ENCODE peak calls at places on chromosomes 2 and 18, in four cellular contexts. W, H, Z and V are unnamed samples.
A peak's percentile ranks its signal among the peaks of the same experiment; 100 is the strongest.

GRCh38 chr2:96679843-96680242 is 37.3 kb downstream of the FER1L5 start:
- DNase-seq in W (no peak), H (no peak), Z (no peak), V (no peak)

GRCh38 chr18:48935433-48935774 is 15.4 kb downstream of the SMAD7 start:
- DNase-seq in W (no peak), H (no peak), Z (no peak), V (no peak)

GRCh38 chr18:63439334-63439733 is 17.1 kb upstream of the VPS4B start:
- DNase-seq in W (peak; percentile 70), H (no peak), Z (peak; percentile 64), V (peak; percentile 44)

GRCh38 chr18:36203360-36203895 is 16.1 kb downstream of the MOCOS start:
- DNase-seq in W (no peak), H (no peak), Z (no peak), V (no peak)

GRCh38 chr2:15133461-15133860 is 427.7 kb downstream of the NBAS start:
- DNase-seq in W (no peak), H (no peak), Z (no peak), V (no peak)

GRCh38 chr2:127640082-127641072 is 5.6 kb upstream of the GPR17 start:
- DNase-seq in W (no peak), H (no peak), Z (no peak), V (no peak)

GRCh38 chr18:62069556-62069955 is 117.3 kb downstream of the PIGN start:
- DNase-seq in W (peak; percentile 35), H (no peak), Z (peak; percentile 13), V (no peak)

GRCh38 chr18:55738483-55739114 is 150.6 kb upstream of the TCF4 start:
- DNase-seq in W (no peak), H (no peak), Z (no peak), V (no peak)

GRCh38 chr2:235639387-235639786 is 145.5 kb downstream of the AGAP1 start:
- DNase-seq in W (peak; percentile 95), H (no peak), Z (peak; percentile 36), V (peak; percentile 93)

GRCh38 chr2:110816404-110817365 is 84.3 kb downstream of the ACOXL start:
- DNase-seq in W (peak; percentile 4), H (no peak), Z (peak; percentile 81), V (no peak)

GRCh38 chr2:27218614-27219013 is 1.4 kb downstream of the CAD start:
- DNase-seq in W (no peak), H (no peak), Z (no peak), V (no peak)

GRCh38 chr18:79678665-79679551 is 695 bp upstream of the CTDP1 start:
- DNase-seq in W (peak; percentile 99), H (peak; percentile 99), Z (peak; percentile 99), V (peak; percentile 98)

GRCh38 chr2:20012282-20013060 is at the start of gene MATN3:
- DNase-seq in W (no peak), H (peak; percentile 82), Z (no peak), V (no peak)

GRCh38 chr2:157170299-157170698 is 87.2 kb upstream of the GALNT5 start:
- DNase-seq in W (peak; percentile 65), H (no peak), Z (no peak), V (no peak)

GRCh38 chr2:114724513-114724912 is 282.1 kb downstream of the DPP10 start:
- DNase-seq in W (no peak), H (no peak), Z (no peak), V (no peak)

GRCh38 chr2:222399038-222399783 is 25.1 kb upstream of the SGPP2 start:
- DNase-seq in W (no peak), H (no peak), Z (no peak), V (no peak)

GRCh38 chr2:40304340-40304739 is 147.6 kb downstream of the SLC8A1 start:
- DNase-seq in W (no peak), H (no peak), Z (no peak), V (no peak)

GRCh38 chr2:59182249-59182648 is 941.1 kb upstream of the FANCL start:
- DNase-seq in W (peak; percentile 15), H (no peak), Z (no peak), V (no peak)

GRCh38 chr2:10019174-10019971 is 24.0 kb upstream of the KLF11 start:
- DNase-seq in W (peak; percentile 37), H (no peak), Z (peak; percentile 73), V (no peak)

GRCh38 chr2:231568098-231568784 is 24.4 kb upstream of the TEX44 start:
- DNase-seq in W (no peak), H (peak; percentile 33), Z (no peak), V (no peak)

GRCh38 chr2:42951263-42951938 is 159.0 kb upstream of the HAAO start:
- DNase-seq in W (no peak), H (peak; percentile 54), Z (no peak), V (peak; percentile 46)

GRCh38 chr2:238895901-238896600 is 48.2 kb downstream of the TWIST2 start:
- DNase-seq in W (peak; percentile 91), H (no peak), Z (no peak), V (peak; percentile 93)

GRCh38 chr2:208820289-208820688 is 413.7 kb downstream of the PTH2R start:
- DNase-seq in W (no peak), H (no peak), Z (peak; percentile 13), V (no peak)

GRCh38 chr2:39660612-39661196 is 5.0 kb upstream of the TMEM178A start:
- DNase-seq in W (no peak), H (no peak), Z (no peak), V (no peak)

GRCh38 chr2:2706306-2706705 is 375.2 kb upstream of the MYT1L start:
- DNase-seq in W (no peak), H (no peak), Z (no peak), V (no peak)

GRCh38 chr2:180519276-180519675 is 461.1 kb upstream of the UBE2E3 start:
- DNase-seq in W (peak; percentile 68), H (no peak), Z (peak; percentile 75), V (peak; percentile 45)

DNA sequence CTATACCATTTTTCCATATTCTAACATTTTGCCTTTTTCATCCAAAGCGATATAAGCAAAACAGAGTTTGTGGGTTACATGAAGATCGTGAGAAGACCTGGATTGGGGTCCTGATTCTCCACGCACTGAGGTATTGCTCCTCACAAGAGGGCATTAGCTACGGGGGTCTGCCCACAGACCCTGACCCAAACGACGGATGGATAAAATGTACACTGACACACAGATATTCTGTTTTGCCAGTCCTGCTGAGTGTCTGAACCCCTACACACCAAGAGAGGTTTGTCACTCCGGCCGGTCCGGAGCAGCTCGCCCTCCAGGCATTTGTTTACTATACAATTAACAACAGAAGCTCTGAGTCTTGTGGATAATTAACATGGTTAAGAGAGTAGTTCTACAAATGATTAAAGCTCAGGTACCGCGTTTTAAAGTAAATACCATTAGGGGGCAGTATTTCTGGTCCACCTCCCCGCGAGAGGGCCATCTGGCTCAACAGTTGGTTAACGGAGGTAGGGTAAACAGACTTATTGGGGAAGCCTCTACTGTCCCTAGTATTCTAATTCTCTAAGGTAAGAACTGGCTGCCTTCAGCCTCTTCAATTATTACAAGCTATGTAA is 28.4 kb downstream of the SCYGR8 start:
- DNase-seq in W (no peak), H (no peak), Z (no peak), V (no peak)
- TF ChIP-seq CTCF in W (peak; percentile 30), H (no peak), Z (no peak), V (peak; percentile 72)

DNA sequence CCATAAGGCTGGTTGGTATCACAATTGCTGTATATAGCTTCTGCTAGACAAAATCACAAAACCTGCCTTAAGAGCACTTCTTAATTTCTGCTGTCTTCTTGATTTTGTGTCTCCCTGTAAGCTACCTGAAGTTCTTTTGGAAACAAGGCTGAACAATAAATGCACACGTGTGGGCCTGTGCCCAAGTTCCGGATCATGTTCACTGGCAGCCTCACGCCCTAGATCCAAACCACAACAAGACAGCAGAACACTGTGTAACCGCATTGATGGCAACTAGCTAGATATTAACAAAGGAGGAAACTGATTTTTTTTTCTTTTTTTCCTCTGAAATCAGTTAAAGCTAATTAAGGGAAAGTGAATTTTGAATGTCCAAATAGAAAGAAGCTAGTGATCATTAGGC is 81.5 kb upstream of the LYPD6B start:
- DNase-seq in W (no peak), H (no peak), Z (peak; percentile 30), V (no peak)
- TF ChIP-seq CTCF in W (no peak), H (no peak), Z (no peak), V (no peak)

GRCh38 chr2:163611557-163611906 is 124.3 kb downstream of the FIGN start:
- DNase-seq in W (no peak), H (no peak), Z (no peak), V (no peak)
- TF ChIP-seq CTCF in W (no peak), H (no peak), Z (no peak), V (no peak)

DNA sequence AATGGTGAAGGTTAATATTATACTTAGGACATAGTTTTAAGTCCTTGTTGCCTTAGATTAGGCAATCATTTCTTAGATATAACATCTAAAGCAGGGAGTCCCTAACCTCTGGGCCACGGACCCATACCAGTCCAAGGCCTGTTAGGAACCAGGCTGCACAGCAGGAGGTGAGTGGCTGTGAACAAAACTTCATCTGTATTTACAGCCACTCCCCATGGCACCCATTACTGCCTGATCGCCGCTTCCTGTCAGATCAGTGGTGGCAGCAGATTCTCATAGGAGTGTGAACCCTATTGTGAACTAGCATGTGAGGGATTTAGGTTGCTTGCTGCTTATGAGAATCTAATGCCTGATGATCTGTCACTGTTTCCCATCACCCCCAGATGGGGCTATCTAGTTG is 86.5 kb upstream of the MYO3B start:
- DNase-seq in W (no peak), H (no peak), Z (no peak), V (no peak)
- TF ChIP-seq CTCF in W (no peak), H (no peak), Z (no peak), V (no peak)